ENCODE peak calls at places on chromosomes 5 and 9, in eight cellular contexts. One of them, this sample, is unnamed.

GRCh38 chr5:113581388-113581787 is 67.9 kb downstream of the YTHDC2 start:
- DNase-seq in heart left ventricle: no peak
- DNase-seq in endothelial cell of umbilical vein: no peak
- DNase-seq in breast epithelium: no peak
- DNase-seq in adrenal gland: peak; percentile 23
- DNase-seq in HepG2: no peak
- DNase-seq in HCT116: no peak
- DNase-seq in stomach: no peak
- DNase-seq in this sample: no peak

GRCh38 chr5:150738862-150739261 is 20.0 kb downstream of the DCTN4 start:
- DNase-seq in HCT116: no peak
- DNase-seq in HepG2: no peak
- DNase-seq in heart left ventricle: no peak
- DNase-seq in breast epithelium: no peak
- DNase-seq in stomach: no peak
- DNase-seq in endothelial cell of umbilical vein: no peak
- DNase-seq in adrenal gland: no peak
- DNase-seq in this sample: no peak

GRCh38 chr5:69491838-69492390 is 676 bp upstream of the OCLN start:
- DNase-seq in HepG2: no peak
- DNase-seq in stomach: no peak
- DNase-seq in heart left ventricle: no peak
- DNase-seq in breast epithelium: no peak
- DNase-seq in HCT116: no peak
- DNase-seq in endothelial cell of umbilical vein: no peak
- DNase-seq in adrenal gland: no peak
- DNase-seq in this sample: no peak

GRCh38 chr5:107389130-107389553 is 281.6 kb downstream of the EFNA5 start:
- DNase-seq in HepG2: no peak
- DNase-seq in breast epithelium: no peak
- DNase-seq in stomach: peak; percentile 29
- DNase-seq in heart left ventricle: no peak
- DNase-seq in HCT116: no peak
- DNase-seq in endothelial cell of umbilical vein: peak; percentile 92
- DNase-seq in adrenal gland: no peak
- DNase-seq in this sample: no peak

GRCh38 chr9:121661328-121661727 is 9.9 kb downstream of the DAB2IP start:
- DNase-seq in endothelial cell of umbilical vein: no peak
- DNase-seq in HCT116: no peak
- DNase-seq in stomach: no peak
- DNase-seq in adrenal gland: peak; percentile 5
- DNase-seq in breast epithelium: no peak
- DNase-seq in heart left ventricle: no peak
- DNase-seq in HepG2: no peak
- DNase-seq in this sample: no peak

GRCh38 chr9:134408389-134408788 is 82.1 kb downstream of the RXRA start:
- DNase-seq in stomach: no peak
- DNase-seq in HCT116: no peak
- DNase-seq in breast epithelium: no peak
- DNase-seq in endothelial cell of umbilical vein: no peak
- DNase-seq in heart left ventricle: no peak
- DNase-seq in HepG2: no peak
- DNase-seq in adrenal gland: peak; percentile 52
- DNase-seq in this sample: no peak

GRCh38 chr5:132971483-132972435 is 8.3 kb upstream of the AFF4 start:
- DNase-seq in endothelial cell of umbilical vein: peak; percentile 36
- DNase-seq in heart left ventricle: no peak
- DNase-seq in stomach: no peak
- DNase-seq in adrenal gland: peak; percentile 69
- DNase-seq in breast epithelium: no peak
- DNase-seq in HepG2: no peak
- DNase-seq in HCT116: no peak
- DNase-seq in this sample: no peak

GRCh38 chr5:137896560-137896959 is 7.3 kb downstream of the PKD2L2 start:
- DNase-seq in breast epithelium: no peak
- DNase-seq in adrenal gland: no peak
- DNase-seq in HCT116: no peak
- DNase-seq in heart left ventricle: no peak
- DNase-seq in endothelial cell of umbilical vein: peak; percentile 73
- DNase-seq in HepG2: no peak
- DNase-seq in stomach: no peak
- DNase-seq in this sample: no peak

GRCh38 chr9:26650325-26650724 is 242.3 kb downstream of the CAAP1 start:
- DNase-seq in endothelial cell of umbilical vein: no peak
- DNase-seq in HepG2: no peak
- DNase-seq in adrenal gland: no peak
- DNase-seq in breast epithelium: no peak
- DNase-seq in HCT116: no peak
- DNase-seq in heart left ventricle: no peak
- DNase-seq in stomach: no peak
- DNase-seq in this sample: no peak

GRCh38 chr5:104126980-104127379 is 564.4 kb upstream of the NUDT12 start:
- DNase-seq in stomach: no peak
- DNase-seq in HCT116: no peak
- DNase-seq in heart left ventricle: no peak
- DNase-seq in adrenal gland: no peak
- DNase-seq in breast epithelium: no peak
- DNase-seq in HepG2: no peak
- DNase-seq in endothelial cell of umbilical vein: no peak
- DNase-seq in this sample: no peak

GRCh38 chr5:148382961-148383360 is 797 bp upstream of the FBXO38 start:
- DNase-seq in adrenal gland: no peak
- DNase-seq in stomach: no peak
- DNase-seq in endothelial cell of umbilical vein: peak; percentile 60
- DNase-seq in HepG2: no peak
- DNase-seq in breast epithelium: no peak
- DNase-seq in heart left ventricle: no peak
- DNase-seq in HCT116: no peak
- DNase-seq in this sample: no peak

GRCh38 chr9:7615344-7615743 is 184.2 kb downstream of the DMAC1 start:
- DNase-seq in stomach: no peak
- DNase-seq in breast epithelium: no peak
- DNase-seq in adrenal gland: no peak
- DNase-seq in HepG2: no peak
- DNase-seq in heart left ventricle: no peak
- DNase-seq in HCT116: no peak
- DNase-seq in endothelial cell of umbilical vein: no peak
- DNase-seq in this sample: no peak

GRCh38 chr9:18268381-18268780 is 205.6 kb upstream of the ADAMTSL1 start:
- DNase-seq in breast epithelium: peak; percentile 22
- DNase-seq in stomach: no peak
- DNase-seq in HCT116: peak; percentile 18
- DNase-seq in HepG2: no peak
- DNase-seq in adrenal gland: no peak
- DNase-seq in heart left ventricle: no peak
- DNase-seq in endothelial cell of umbilical vein: peak; percentile 35
- DNase-seq in this sample: peak; percentile 20

GRCh38 chr9:137809038-137809630 is 68.4 kb upstream of the CACNA1B start:
- DNase-seq in HCT116: no peak
- DNase-seq in stomach: no peak
- DNase-seq in heart left ventricle: no peak
- DNase-seq in breast epithelium: no peak
- DNase-seq in HepG2: no peak
- DNase-seq in endothelial cell of umbilical vein: no peak
- DNase-seq in adrenal gland: no peak
- DNase-seq in this sample: no peak

GRCh38 chr5:168314735-168315411 is 23.4 kb downstream of the WWC1 start:
- DNase-seq in HCT116: peak; percentile 86
- DNase-seq in HepG2: peak; percentile 97
- DNase-seq in endothelial cell of umbilical vein: no peak
- DNase-seq in stomach: peak; percentile 93
- DNase-seq in breast epithelium: peak; percentile 75
- DNase-seq in heart left ventricle: no peak
- DNase-seq in adrenal gland: no peak
- DNase-seq in this sample: no peak

GRCh38 chr9:137366891-137367381 is 56.0 kb downstream of the EXD3 start:
- DNase-seq in endothelial cell of umbilical vein: no peak
- DNase-seq in HCT116: no peak
- DNase-seq in HepG2: no peak
- DNase-seq in adrenal gland: peak; percentile 2
- DNase-seq in breast epithelium: no peak
- DNase-seq in stomach: no peak
- DNase-seq in heart left ventricle: no peak
- DNase-seq in this sample: no peak

GRCh38 chr9:137786511-137786920 is 91.1 kb upstream of the CACNA1B start:
- DNase-seq in heart left ventricle: no peak
- DNase-seq in adrenal gland: no peak
- DNase-seq in breast epithelium: no peak
- DNase-seq in HCT116: no peak
- DNase-seq in stomach: no peak
- DNase-seq in endothelial cell of umbilical vein: no peak
- DNase-seq in HepG2: no peak
- DNase-seq in this sample: no peak

GRCh38 chr9:89436326-89436725 is 61.6 kb downstream of the SEMA4D start:
- DNase-seq in endothelial cell of umbilical vein: no peak
- DNase-seq in adrenal gland: no peak
- DNase-seq in heart left ventricle: peak; percentile 20
- DNase-seq in stomach: no peak
- DNase-seq in HepG2: no peak
- DNase-seq in HCT116: no peak
- DNase-seq in breast epithelium: no peak
- DNase-seq in this sample: no peak

GRCh38 chr5:83393467-83393866 is 78.1 kb upstream of the VCAN start:
- DNase-seq in heart left ventricle: no peak
- DNase-seq in HCT116: no peak
- DNase-seq in stomach: no peak
- DNase-seq in endothelial cell of umbilical vein: no peak
- DNase-seq in breast epithelium: no peak
- DNase-seq in adrenal gland: no peak
- DNase-seq in HepG2: no peak
- DNase-seq in this sample: no peak

GRCh38 chr5:157450024-157450423 is 10.0 kb upstream of the NIPAL4 start:
- DNase-seq in adrenal gland: no peak
- DNase-seq in endothelial cell of umbilical vein: no peak
- DNase-seq in HCT116: no peak
- DNase-seq in stomach: no peak
- DNase-seq in HepG2: no peak
- DNase-seq in heart left ventricle: no peak
- DNase-seq in breast epithelium: no peak
- DNase-seq in this sample: no peak

GRCh38 chr5:157444224-157444623 is 15.8 kb upstream of the NIPAL4 start:
- DNase-seq in stomach: no peak
- DNase-seq in HCT116: no peak
- DNase-seq in adrenal gland: no peak
- DNase-seq in heart left ventricle: no peak
- DNase-seq in breast epithelium: no peak
- DNase-seq in endothelial cell of umbilical vein: no peak
- DNase-seq in HepG2: no peak
- DNase-seq in this sample: no peak

GRCh38 chr5:157446077-157446930 is 13.7 kb upstream of the NIPAL4 start:
- DNase-seq in endothelial cell of umbilical vein: no peak
- DNase-seq in HepG2: no peak
- DNase-seq in breast epithelium: no peak
- DNase-seq in stomach: no peak
- DNase-seq in heart left ventricle: no peak
- DNase-seq in HCT116: no peak
- DNase-seq in adrenal gland: no peak
- DNase-seq in this sample: no peak

GRCh38 chr5:157449011-157449723 is 10.8 kb upstream of the NIPAL4 start:
- DNase-seq in breast epithelium: peak; percentile 27
- DNase-seq in adrenal gland: peak; percentile 68
- DNase-seq in stomach: peak; percentile 80
- DNase-seq in heart left ventricle: peak; percentile 81
- DNase-seq in HepG2: no peak
- DNase-seq in endothelial cell of umbilical vein: no peak
- DNase-seq in HCT116: no peak
- DNase-seq in this sample: no peak

GRCh38 chr5:157447246-157447645 is 12.8 kb upstream of the NIPAL4 start:
- DNase-seq in heart left ventricle: no peak
- DNase-seq in HepG2: no peak
- DNase-seq in stomach: peak; percentile 76
- DNase-seq in endothelial cell of umbilical vein: no peak
- DNase-seq in adrenal gland: no peak
- DNase-seq in breast epithelium: peak; percentile 24
- DNase-seq in HCT116: no peak
- DNase-seq in this sample: no peak
- TF ChIP-seq POLR2A in heart left ventricle: no peak
- TF ChIP-seq POLR2A in HepG2: no peak
- TF ChIP-seq POLR2A in stomach: no peak
- TF ChIP-seq POLR2A in endothelial cell of umbilical vein: no peak
- TF ChIP-seq POLR2A in adrenal gland: no peak
- TF ChIP-seq POLR2A in breast epithelium: no peak
- TF ChIP-seq POLR2A in HCT116: no peak
- TF ChIP-seq POLR2A in this sample: no peak

GRCh38 chr9:129007035-129007765 is 20.9 kb downstream of the SH3GLB2 start:
- DNase-seq in breast epithelium: no peak
- DNase-seq in HCT116: no peak
- DNase-seq in HepG2: no peak
- DNase-seq in stomach: no peak
- DNase-seq in heart left ventricle: peak; percentile 79
- DNase-seq in endothelial cell of umbilical vein: no peak
- DNase-seq in adrenal gland: peak; percentile 67
- DNase-seq in this sample: no peak
- TF ChIP-seq POLR2A in breast epithelium: no peak
- TF ChIP-seq POLR2A in HCT116: no peak
- TF ChIP-seq POLR2A in HepG2: peak; percentile 7
- TF ChIP-seq POLR2A in stomach: no peak
- TF ChIP-seq POLR2A in heart left ventricle: no peak
- TF ChIP-seq POLR2A in endothelial cell of umbilical vein: no peak
- TF ChIP-seq POLR2A in adrenal gland: no peak
- TF ChIP-seq POLR2A in this sample: no peak

DNA sequence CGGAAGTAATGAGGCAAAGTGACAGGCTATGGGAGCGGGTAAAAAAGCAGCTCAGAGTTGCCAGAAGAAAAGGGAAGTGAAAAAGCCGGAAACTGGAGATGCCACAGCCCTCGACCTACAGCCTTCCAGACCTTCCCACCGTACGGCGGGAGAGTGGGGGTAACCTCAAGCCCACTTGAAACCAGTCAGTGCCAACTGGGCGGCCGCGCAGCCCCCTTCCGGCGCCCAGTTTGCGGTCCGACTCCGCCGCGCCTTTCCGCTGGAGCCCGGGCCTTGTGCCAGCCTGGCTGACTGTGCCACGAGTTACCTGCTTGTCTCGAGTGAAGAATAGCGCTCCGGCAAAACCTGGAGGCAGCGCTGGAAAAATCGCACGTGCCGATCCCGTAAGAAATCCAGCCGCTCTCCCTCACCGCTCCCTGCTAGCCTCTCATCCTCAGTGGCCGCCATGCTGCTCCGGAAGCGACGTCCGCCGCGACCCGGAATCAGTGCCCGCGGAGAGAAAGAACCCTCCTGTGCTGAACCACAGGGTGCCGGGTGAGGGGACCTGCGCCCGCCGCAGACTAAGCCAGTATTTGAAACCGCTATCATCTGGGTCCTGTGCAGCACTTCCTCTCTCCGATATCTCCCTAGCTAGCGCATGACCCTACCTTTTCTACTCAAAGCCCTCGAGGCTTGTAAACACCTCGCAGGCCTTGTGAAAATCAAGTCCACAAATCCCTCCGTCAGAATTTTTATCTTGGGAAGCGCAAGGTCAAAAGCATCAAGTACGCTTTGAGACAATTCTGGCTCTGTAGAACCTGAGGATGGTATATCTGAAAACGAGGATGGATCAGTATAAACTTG is at the start of gene PGGT1B:
- DNase-seq in stomach: peak; percentile 77
- DNase-seq in HepG2: peak; percentile 58
- DNase-seq in adrenal gland: peak; percentile 72
- DNase-seq in endothelial cell of umbilical vein: peak; percentile 77
- DNase-seq in HCT116: peak; percentile 32
- DNase-seq in breast epithelium: peak; percentile 43
- DNase-seq in heart left ventricle: peak; percentile 88
- DNase-seq in this sample: peak; percentile 44
- TF ChIP-seq POLR2A in stomach: no peak
- TF ChIP-seq POLR2A in HepG2: peak; percentile 81
- TF ChIP-seq POLR2A in adrenal gland: peak; percentile 23
- TF ChIP-seq POLR2A in endothelial cell of umbilical vein: peak; percentile 89
- TF ChIP-seq POLR2A in HCT116: peak; percentile 59
- TF ChIP-seq POLR2A in breast epithelium: no peak
- TF ChIP-seq POLR2A in heart left ventricle: peak; percentile 51
- TF ChIP-seq POLR2A in this sample: peak; percentile 76

GRCh38 chr5:180093651-180094382 is 22.3 kb upstream of the RNF130 start:
- DNase-seq in endothelial cell of umbilical vein: no peak
- DNase-seq in HCT116: no peak
- DNase-seq in breast epithelium: no peak
- DNase-seq in stomach: no peak
- DNase-seq in HepG2: no peak
- DNase-seq in heart left ventricle: no peak
- DNase-seq in adrenal gland: peak; percentile 42
- DNase-seq in this sample: no peak
- TF ChIP-seq POLR2A in endothelial cell of umbilical vein: no peak
- TF ChIP-seq POLR2A in HCT116: no peak
- TF ChIP-seq POLR2A in breast epithelium: no peak
- TF ChIP-seq POLR2A in stomach: no peak
- TF ChIP-seq POLR2A in HepG2: no peak
- TF ChIP-seq POLR2A in heart left ventricle: no peak
- TF ChIP-seq POLR2A in adrenal gland: no peak
- TF ChIP-seq POLR2A in this sample: no peak